ENCODE peak calls at places on chromosomes 3 and 15, in ten cellular contexts. One of them, this sample, is unnamed.

GRCh38 chr3:186760141-186760813 is 23.1 kb upstream of the EIF4A2 start:
- DNase-seq in AG10803: no peak
- DNase-seq in H9: no peak
- DNase-seq in NCI-H2081 treated with DMSO at 0.1 percent for 48 hours: no peak
- DNase-seq in mammary epithelial cell: peak; percentile 91
- DNase-seq in kidney tubule cell: peak; percentile 98
- DNase-seq in substantia nigra: no peak
- DNase-seq in activated naive CD8-positive, alpha-beta T cell treated with anti-CD3 and anti-CD28 coated beads for 36 hours: no peak
- DNase-seq in RWPE1: peak; percentile 70
- DNase-seq in stromal cell of bone marrow: no peak
- DNase-seq in this sample: peak; percentile 58

GRCh38 chr3:13414040-13414729 is 5.9 kb downstream of the NUP210 start:
- DNase-seq in AG10803: no peak
- DNase-seq in H9: no peak
- DNase-seq in NCI-H2081 treated with DMSO at 0.1 percent for 48 hours: no peak
- DNase-seq in mammary epithelial cell: no peak
- DNase-seq in kidney tubule cell: no peak
- DNase-seq in substantia nigra: peak; percentile 60
- DNase-seq in activated naive CD8-positive, alpha-beta T cell treated with anti-CD3 and anti-CD28 coated beads for 36 hours: peak; percentile 74
- DNase-seq in RWPE1: no peak
- DNase-seq in stromal cell of bone marrow: no peak
- DNase-seq in this sample: no peak

GRCh38 chr3:108322352-108322751 is 26.0 kb downstream of the HHLA2 start:
- DNase-seq in AG10803: no peak
- DNase-seq in H9: no peak
- DNase-seq in NCI-H2081 treated with DMSO at 0.1 percent for 48 hours: no peak
- DNase-seq in mammary epithelial cell: no peak
- DNase-seq in kidney tubule cell: no peak
- DNase-seq in substantia nigra: no peak
- DNase-seq in activated naive CD8-positive, alpha-beta T cell treated with anti-CD3 and anti-CD28 coated beads for 36 hours: no peak
- DNase-seq in RWPE1: no peak
- DNase-seq in stromal cell of bone marrow: no peak
- DNase-seq in this sample: no peak

GRCh38 chr3:142418926-142419592 is 28.8 kb downstream of the XRN1 start:
- DNase-seq in AG10803: no peak
- DNase-seq in H9: no peak
- DNase-seq in NCI-H2081 treated with DMSO at 0.1 percent for 48 hours: no peak
- DNase-seq in mammary epithelial cell: no peak
- DNase-seq in kidney tubule cell: no peak
- DNase-seq in substantia nigra: no peak
- DNase-seq in activated naive CD8-positive, alpha-beta T cell treated with anti-CD3 and anti-CD28 coated beads for 36 hours: no peak
- DNase-seq in RWPE1: no peak
- DNase-seq in stromal cell of bone marrow: no peak
- DNase-seq in this sample: no peak

GRCh38 chr3:100603449-100603848 is 6.0 kb upstream of the ADGRG7 start:
- DNase-seq in AG10803: peak; percentile 17
- DNase-seq in H9: peak; percentile 39
- DNase-seq in NCI-H2081 treated with DMSO at 0.1 percent for 48 hours: peak; percentile 2
- DNase-seq in mammary epithelial cell: peak; percentile 73
- DNase-seq in kidney tubule cell: peak; percentile 40
- DNase-seq in substantia nigra: no peak
- DNase-seq in activated naive CD8-positive, alpha-beta T cell treated with anti-CD3 and anti-CD28 coated beads for 36 hours: no peak
- DNase-seq in RWPE1: peak; percentile 42
- DNase-seq in stromal cell of bone marrow: peak; percentile 24
- DNase-seq in this sample: no peak

GRCh38 chr3:115659861-115660260 is 36.6 kb downstream of the GAP43 start:
- DNase-seq in AG10803: no peak
- DNase-seq in H9: no peak
- DNase-seq in NCI-H2081 treated with DMSO at 0.1 percent for 48 hours: no peak
- DNase-seq in mammary epithelial cell: no peak
- DNase-seq in kidney tubule cell: no peak
- DNase-seq in substantia nigra: no peak
- DNase-seq in activated naive CD8-positive, alpha-beta T cell treated with anti-CD3 and anti-CD28 coated beads for 36 hours: no peak
- DNase-seq in RWPE1: no peak
- DNase-seq in stromal cell of bone marrow: no peak
- DNase-seq in this sample: no peak

GRCh38 chr3:144556392-144556791 is 584.8 kb downstream of the DIPK2A start:
- DNase-seq in AG10803: peak; percentile 13
- DNase-seq in H9: no peak
- DNase-seq in NCI-H2081 treated with DMSO at 0.1 percent for 48 hours: no peak
- DNase-seq in mammary epithelial cell: no peak
- DNase-seq in kidney tubule cell: no peak
- DNase-seq in substantia nigra: no peak
- DNase-seq in activated naive CD8-positive, alpha-beta T cell treated with anti-CD3 and anti-CD28 coated beads for 36 hours: no peak
- DNase-seq in RWPE1: no peak
- DNase-seq in stromal cell of bone marrow: peak; percentile 55
- DNase-seq in this sample: no peak

GRCh38 chr3:124962403-124962940 is 27.9 kb upstream of the MUC13 start:
- DNase-seq in AG10803: peak; percentile 53
- DNase-seq in H9: no peak
- DNase-seq in NCI-H2081 treated with DMSO at 0.1 percent for 48 hours: no peak
- DNase-seq in mammary epithelial cell: no peak
- DNase-seq in kidney tubule cell: no peak
- DNase-seq in substantia nigra: no peak
- DNase-seq in activated naive CD8-positive, alpha-beta T cell treated with anti-CD3 and anti-CD28 coated beads for 36 hours: no peak
- DNase-seq in RWPE1: no peak
- DNase-seq in stromal cell of bone marrow: no peak
- DNase-seq in this sample: no peak

GRCh38 chr3:32384938-32385337 is 6.7 kb upstream of the CMTM7 start:
- DNase-seq in AG10803: no peak
- DNase-seq in H9: no peak
- DNase-seq in NCI-H2081 treated with DMSO at 0.1 percent for 48 hours: no peak
- DNase-seq in mammary epithelial cell: no peak
- DNase-seq in kidney tubule cell: peak; percentile 85
- DNase-seq in substantia nigra: no peak
- DNase-seq in activated naive CD8-positive, alpha-beta T cell treated with anti-CD3 and anti-CD28 coated beads for 36 hours: no peak
- DNase-seq in RWPE1: no peak
- DNase-seq in stromal cell of bone marrow: peak; percentile 65
- DNase-seq in this sample: peak; percentile 65

GRCh38 chr3:44906997-44907396 is 32.6 kb downstream of the TGM4 start:
- DNase-seq in AG10803: no peak
- DNase-seq in H9: no peak
- DNase-seq in NCI-H2081 treated with DMSO at 0.1 percent for 48 hours: no peak
- DNase-seq in mammary epithelial cell: peak; percentile 92
- DNase-seq in kidney tubule cell: peak; percentile 63
- DNase-seq in substantia nigra: no peak
- DNase-seq in activated naive CD8-positive, alpha-beta T cell treated with anti-CD3 and anti-CD28 coated beads for 36 hours: no peak
- DNase-seq in RWPE1: peak; percentile 63
- DNase-seq in stromal cell of bone marrow: no peak
- DNase-seq in this sample: peak; percentile 36

GRCh38 chr15:74397239-74398068 is 30.0 kb upstream of the CYP11A1 start:
- DNase-seq in AG10803: no peak
- DNase-seq in H9: no peak
- DNase-seq in NCI-H2081 treated with DMSO at 0.1 percent for 48 hours: no peak
- DNase-seq in mammary epithelial cell: peak; percentile 62
- DNase-seq in kidney tubule cell: peak; percentile 75
- DNase-seq in substantia nigra: no peak
- DNase-seq in activated naive CD8-positive, alpha-beta T cell treated with anti-CD3 and anti-CD28 coated beads for 36 hours: no peak
- DNase-seq in RWPE1: no peak
- DNase-seq in stromal cell of bone marrow: no peak
- DNase-seq in this sample: peak; percentile 41

GRCh38 chr15:70088427-70088826 is 9.3 kb downstream of the TLE3 start:
- DNase-seq in AG10803: no peak
- DNase-seq in H9: no peak
- DNase-seq in NCI-H2081 treated with DMSO at 0.1 percent for 48 hours: no peak
- DNase-seq in mammary epithelial cell: no peak
- DNase-seq in kidney tubule cell: no peak
- DNase-seq in substantia nigra: no peak
- DNase-seq in activated naive CD8-positive, alpha-beta T cell treated with anti-CD3 and anti-CD28 coated beads for 36 hours: no peak
- DNase-seq in RWPE1: no peak
- DNase-seq in stromal cell of bone marrow: no peak
- DNase-seq in this sample: no peak

GRCh38 chr3:182671942-182672341 is 121.4 kb upstream of the ATP11B start:
- DNase-seq in AG10803: peak; percentile 81
- DNase-seq in H9: no peak
- DNase-seq in NCI-H2081 treated with DMSO at 0.1 percent for 48 hours: no peak
- DNase-seq in mammary epithelial cell: peak; percentile 71
- DNase-seq in kidney tubule cell: no peak
- DNase-seq in substantia nigra: peak; percentile 7
- DNase-seq in activated naive CD8-positive, alpha-beta T cell treated with anti-CD3 and anti-CD28 coated beads for 36 hours: no peak
- DNase-seq in RWPE1: no peak
- DNase-seq in stromal cell of bone marrow: no peak
- DNase-seq in this sample: no peak

GRCh38 chr15:99703603-99704443 is 29.4 kb downstream of the LYSMD4 start:
- DNase-seq in AG10803: peak; percentile 89
- DNase-seq in H9: no peak
- DNase-seq in NCI-H2081 treated with DMSO at 0.1 percent for 48 hours: no peak
- DNase-seq in mammary epithelial cell: peak; percentile 83
- DNase-seq in kidney tubule cell: peak; percentile 90
- DNase-seq in substantia nigra: no peak
- DNase-seq in activated naive CD8-positive, alpha-beta T cell treated with anti-CD3 and anti-CD28 coated beads for 36 hours: no peak
- DNase-seq in RWPE1: peak; percentile 81
- DNase-seq in stromal cell of bone marrow: peak; percentile 79
- DNase-seq in this sample: peak; percentile 63

GRCh38 chr15:69126054-69126469 is 34.4 kb upstream of the GLCE start:
- DNase-seq in AG10803: peak; percentile 37
- DNase-seq in H9: no peak
- DNase-seq in NCI-H2081 treated with DMSO at 0.1 percent for 48 hours: no peak
- DNase-seq in mammary epithelial cell: no peak
- DNase-seq in kidney tubule cell: no peak
- DNase-seq in substantia nigra: no peak
- DNase-seq in activated naive CD8-positive, alpha-beta T cell treated with anti-CD3 and anti-CD28 coated beads for 36 hours: no peak
- DNase-seq in RWPE1: no peak
- DNase-seq in stromal cell of bone marrow: no peak
- DNase-seq in this sample: no peak

GRCh38 chr3:196868297-196868661 is 559 bp downstream of the SENP5 start:
- DNase-seq in AG10803: peak; percentile 9
- DNase-seq in H9: peak; percentile 32
- DNase-seq in NCI-H2081 treated with DMSO at 0.1 percent for 48 hours: no peak
- DNase-seq in mammary epithelial cell: no peak
- DNase-seq in kidney tubule cell: peak; percentile 45
- DNase-seq in substantia nigra: no peak
- DNase-seq in activated naive CD8-positive, alpha-beta T cell treated with anti-CD3 and anti-CD28 coated beads for 36 hours: peak; percentile 27
- DNase-seq in RWPE1: peak; percentile 18
- DNase-seq in stromal cell of bone marrow: peak; percentile 8
- DNase-seq in this sample: no peak

GRCh38 chr3:63565220-63565619 is 87.3 kb upstream of the SNTN start:
- DNase-seq in AG10803: no peak
- DNase-seq in H9: no peak
- DNase-seq in NCI-H2081 treated with DMSO at 0.1 percent for 48 hours: no peak
- DNase-seq in mammary epithelial cell: no peak
- DNase-seq in kidney tubule cell: no peak
- DNase-seq in substantia nigra: no peak
- DNase-seq in activated naive CD8-positive, alpha-beta T cell treated with anti-CD3 and anti-CD28 coated beads for 36 hours: no peak
- DNase-seq in RWPE1: no peak
- DNase-seq in stromal cell of bone marrow: no peak
- DNase-seq in this sample: no peak

GRCh38 chr3:169662215-169663070 is 1.1 kb downstream of the MECOM start:
- DNase-seq in AG10803: peak; percentile 36
- DNase-seq in H9: peak; percentile 85
- DNase-seq in NCI-H2081 treated with DMSO at 0.1 percent for 48 hours: peak; percentile 81
- DNase-seq in mammary epithelial cell: peak; percentile 73
- DNase-seq in kidney tubule cell: peak; percentile 79
- DNase-seq in substantia nigra: no peak
- DNase-seq in activated naive CD8-positive, alpha-beta T cell treated with anti-CD3 and anti-CD28 coated beads for 36 hours: peak; percentile 69
- DNase-seq in RWPE1: peak; percentile 65
- DNase-seq in stromal cell of bone marrow: no peak
- DNase-seq in this sample: peak; percentile 44

GRCh38 chr15:62165029-62165792 is at the start of gene C2CD4B:
- DNase-seq in AG10803: no peak
- DNase-seq in H9: peak; percentile 82
- DNase-seq in NCI-H2081 treated with DMSO at 0.1 percent for 48 hours: no peak
- DNase-seq in mammary epithelial cell: peak; percentile 12
- DNase-seq in kidney tubule cell: peak; percentile 46
- DNase-seq in substantia nigra: no peak
- DNase-seq in activated naive CD8-positive, alpha-beta T cell treated with anti-CD3 and anti-CD28 coated beads for 36 hours: peak; percentile 39
- DNase-seq in RWPE1: no peak
- DNase-seq in stromal cell of bone marrow: no peak
- DNase-seq in this sample: no peak

GRCh38 chr15:95760508-95760907 is 570.0 kb upstream of the NR2F2 start:
- DNase-seq in AG10803: peak; percentile 1
- DNase-seq in H9: peak; percentile 69
- DNase-seq in NCI-H2081 treated with DMSO at 0.1 percent for 48 hours: no peak
- DNase-seq in mammary epithelial cell: no peak
- DNase-seq in kidney tubule cell: peak; percentile 26
- DNase-seq in substantia nigra: no peak
- DNase-seq in activated naive CD8-positive, alpha-beta T cell treated with anti-CD3 and anti-CD28 coated beads for 36 hours: no peak
- DNase-seq in RWPE1: no peak
- DNase-seq in stromal cell of bone marrow: no peak
- DNase-seq in this sample: peak; percentile 5

GRCh38 chr15:70264014-70264492 is 166.3 kb upstream of the TLE3 start:
- DNase-seq in AG10803: no peak
- DNase-seq in H9: no peak
- DNase-seq in NCI-H2081 treated with DMSO at 0.1 percent for 48 hours: no peak
- DNase-seq in mammary epithelial cell: no peak
- DNase-seq in kidney tubule cell: peak; percentile 90
- DNase-seq in substantia nigra: no peak
- DNase-seq in activated naive CD8-positive, alpha-beta T cell treated with anti-CD3 and anti-CD28 coated beads for 36 hours: no peak
- DNase-seq in RWPE1: no peak
- DNase-seq in stromal cell of bone marrow: peak; percentile 6
- DNase-seq in this sample: no peak

GRCh38 chr15:31326729-31327673 is at the start of gene KLF13:
- DNase-seq in AG10803: peak; percentile 63
- DNase-seq in H9: no peak
- DNase-seq in NCI-H2081 treated with DMSO at 0.1 percent for 48 hours: no peak
- DNase-seq in mammary epithelial cell: peak; percentile 73
- DNase-seq in kidney tubule cell: no peak
- DNase-seq in substantia nigra: peak; percentile 88
- DNase-seq in activated naive CD8-positive, alpha-beta T cell treated with anti-CD3 and anti-CD28 coated beads for 36 hours: peak; percentile 37
- DNase-seq in RWPE1: peak; percentile 73
- DNase-seq in stromal cell of bone marrow: no peak
- DNase-seq in this sample: no peak

GRCh38 chr15:37891754-37892368 is 42.6 kb upstream of the TMCO5A start:
- DNase-seq in AG10803: peak; percentile 57
- DNase-seq in H9: peak; percentile 30
- DNase-seq in NCI-H2081 treated with DMSO at 0.1 percent for 48 hours: peak; percentile 46
- DNase-seq in mammary epithelial cell: peak; percentile 42
- DNase-seq in kidney tubule cell: peak; percentile 64
- DNase-seq in substantia nigra: no peak
- DNase-seq in activated naive CD8-positive, alpha-beta T cell treated with anti-CD3 and anti-CD28 coated beads for 36 hours: no peak
- DNase-seq in RWPE1: peak; percentile 59
- DNase-seq in stromal cell of bone marrow: peak; percentile 28
- DNase-seq in this sample: peak; percentile 36

GRCh38 chr15:85125056-85125661 is 143.5 kb downstream of the PDE8A start:
- DNase-seq in AG10803: peak; percentile 47
- DNase-seq in H9: peak; percentile 39
- DNase-seq in NCI-H2081 treated with DMSO at 0.1 percent for 48 hours: no peak
- DNase-seq in mammary epithelial cell: peak; percentile 41
- DNase-seq in kidney tubule cell: peak; percentile 65
- DNase-seq in substantia nigra: no peak
- DNase-seq in activated naive CD8-positive, alpha-beta T cell treated with anti-CD3 and anti-CD28 coated beads for 36 hours: no peak
- DNase-seq in RWPE1: peak; percentile 59
- DNase-seq in stromal cell of bone marrow: no peak
- DNase-seq in this sample: peak; percentile 36

GRCh38 chr3:160402249-160403027 is 3.0 kb downstream of the SMC4 start:
- DNase-seq in AG10803: no peak
- DNase-seq in H9: no peak
- DNase-seq in NCI-H2081 treated with DMSO at 0.1 percent for 48 hours: no peak
- DNase-seq in mammary epithelial cell: no peak
- DNase-seq in kidney tubule cell: no peak
- DNase-seq in substantia nigra: no peak
- DNase-seq in activated naive CD8-positive, alpha-beta T cell treated with anti-CD3 and anti-CD28 coated beads for 36 hours: no peak
- DNase-seq in RWPE1: no peak
- DNase-seq in stromal cell of bone marrow: no peak
- DNase-seq in this sample: no peak

GRCh38 chr15:58484794-58485600 is 53.2 kb downstream of the LIPC start:
- DNase-seq in AG10803: no peak
- DNase-seq in H9: no peak
- DNase-seq in NCI-H2081 treated with DMSO at 0.1 percent for 48 hours: no peak
- DNase-seq in mammary epithelial cell: no peak
- DNase-seq in kidney tubule cell: no peak
- DNase-seq in substantia nigra: no peak
- DNase-seq in activated naive CD8-positive, alpha-beta T cell treated with anti-CD3 and anti-CD28 coated beads for 36 hours: no peak
- DNase-seq in RWPE1: no peak
- DNase-seq in stromal cell of bone marrow: no peak
- DNase-seq in this sample: no peak

GRCh38 chr3:82461049-82461889 is 699.8 kb upstream of the GBE1 start:
- DNase-seq in AG10803: no peak
- DNase-seq in H9: no peak
- DNase-seq in NCI-H2081 treated with DMSO at 0.1 percent for 48 hours: no peak
- DNase-seq in mammary epithelial cell: no peak
- DNase-seq in kidney tubule cell: no peak
- DNase-seq in substantia nigra: no peak
- DNase-seq in activated naive CD8-positive, alpha-beta T cell treated with anti-CD3 and anti-CD28 coated beads for 36 hours: no peak
- DNase-seq in RWPE1: no peak
- DNase-seq in stromal cell of bone marrow: no peak
- DNase-seq in this sample: no peak

GRCh38 chr3:145145461-145145860 is 1015.5 kb downstream of the PLOD2 start:
- DNase-seq in AG10803: no peak
- DNase-seq in H9: no peak
- DNase-seq in NCI-H2081 treated with DMSO at 0.1 percent for 48 hours: peak; percentile 69
- DNase-seq in mammary epithelial cell: no peak
- DNase-seq in kidney tubule cell: no peak
- DNase-seq in substantia nigra: no peak
- DNase-seq in activated naive CD8-positive, alpha-beta T cell treated with anti-CD3 and anti-CD28 coated beads for 36 hours: no peak
- DNase-seq in RWPE1: no peak
- DNase-seq in stromal cell of bone marrow: no peak
- DNase-seq in this sample: no peak

This sample was measured in RCC 7860.